ENCODE peak calls at places on chromosomes 16 and 17, in eight cellular contexts. F is stimulated activated CD4-positive, alpha-beta T cell treated with anti-CD3 and anti-CD28 coated beads, Interleukin-12 subunit alpha, Interleukin-12 subunit beta, amount 100 ng/mL, for 24 hours; R is lower lobe of right lung; E is NCI-H1092 treated with DMSO at 0.1 percent for 48 hours; L is frontal cortex; U is activated CD8-positive, alpha-beta T cell treated with anti-CD3 and anti-CD28 coated beads for 36 hours; S is SHP77 treated with DMSO at 0.1 percent for 48 hours; J is effector memory CD4-positive, alpha-beta T cell. O is an unnamed sample.

GRCh38 chr17:75832652-75833400 is 11.4 kb downstream of the UNC13D start:
- DNase-seq in E (no peak), R (no peak), S (no peak), L (no peak), U (peak), J (no peak), F (no peak), O (no peak)

GRCh38 chr17:19741832-19742457 is 6.2 kb downstream of the ALDH3A1 start:
- DNase-seq in J (no peak), F (no peak), R (no peak), S (no peak), U (no peak), E (no peak), L (no peak), O (no peak)

GRCh38 chr17:50627386-50627781 is 7.3 kb upstream of the ABCC3 start:
- DNase-seq in U (no peak), L (no peak), J (no peak), E (no peak), S (no peak), R (no peak), F (no peak), O (no peak)

GRCh38 chr17:1948517-1948825 is 76.7 kb downstream of the RTN4RL1 start:
- DNase-seq in R (no peak), U (no peak), F (no peak), L (no peak), S (no peak), E (no peak), J (no peak), O (no peak)

GRCh38 chr17:74360993-74361612 is 565 bp downstream of the BTBD17 start:
- DNase-seq in F (no peak), R (no peak), S (peak), L (no peak), J (no peak), E (peak), U (no peak), O (no peak)

GRCh38 chr17:14580494-14580893 is 279.6 kb downstream of the HS3ST3B1 start:
- DNase-seq in J (no peak), F (no peak), U (no peak), R (no peak), E (no peak), S (no peak), L (no peak), O (no peak)

GRCh38 chr17:44439168-44439567 is 49.7 kb upstream of the ITGA2B start:
- DNase-seq in E (no peak), J (no peak), R (no peak), U (no peak), L (no peak), F (no peak), S (no peak), O (no peak)

GRCh38 chr16:67873435-67874146 is 739 bp downstream of the EDC4 start:
- DNase-seq in F (no peak), U (no peak), R (no peak), E (peak), S (no peak), L (no peak), J (no peak), O (no peak)

GRCh38 chr16:71205482-71206131 is 24.9 kb downstream of the HYDIN start:
- DNase-seq in L (no peak), J (no peak), E (peak), U (no peak), S (no peak), R (no peak), F (no peak), O (no peak)

GRCh38 chr16:88004391-88004790 is 53.2 kb downstream of the BANP start:
- DNase-seq in L (no peak), J (no peak), E (no peak), U (no peak), R (no peak), S (no peak), F (no peak), O (no peak)

GRCh38 chr17:32914181-32914580 is 13.8 kb upstream of the TMEM98 start:
- DNase-seq in L (no peak), U (peak), S (no peak), E (no peak), F (no peak), R (no peak), J (no peak), O (no peak)